ENCODE peak calls at places on chromosomes 1 and 21, in seven cellular contexts. One of them, this sample, is unnamed. For H3K9me3, the result is how much of the 10 kb centered on the place peaks cover.

GRCh38 chr1:228014235-228014930 is 7.6 kb downstream of the WNT3A start:
- DNase-seq in SK-N-SH: peak
- DNase-seq in GM12878: no peak
- DNase-seq in A549: no peak
- DNase-seq in HepG2: no peak
- DNase-seq in HCT116: no peak
- DNase-seq in K562: peak
- DNase-seq in this sample: no peak

GRCh38 chr1:116853680-116854191 is 56.0 kb upstream of the PTGFRN start:
- DNase-seq in SK-N-SH: peak
- DNase-seq in GM12878: no peak
- DNase-seq in A549: peak
- DNase-seq in HepG2: peak
- DNase-seq in HCT116: peak
- DNase-seq in K562: peak
- DNase-seq in this sample: peak

GRCh38 chr1:96721053-96721381 is 567 bp upstream of the PTBP2 start:
- DNase-seq in SK-N-SH: no peak
- DNase-seq in GM12878: no peak
- DNase-seq in A549: no peak
- DNase-seq in HepG2: no peak
- DNase-seq in HCT116: no peak
- DNase-seq in K562: no peak
- DNase-seq in this sample: peak

GRCh38 chr21:44291936-44292811 is 6.5 kb downstream of the AIRE start:
- DNase-seq in SK-N-SH: peak
- DNase-seq in GM12878: no peak
- DNase-seq in A549: no peak
- DNase-seq in HepG2: no peak
- DNase-seq in HCT116: no peak
- DNase-seq in K562: peak
- DNase-seq in this sample: no peak

GRCh38 chr1:3547055-3548005 is 64.0 kb downstream of the MEGF6 start:
- DNase-seq in SK-N-SH: no peak
- DNase-seq in GM12878: no peak
- DNase-seq in A549: no peak
- DNase-seq in HepG2: no peak
- DNase-seq in HCT116: no peak
- DNase-seq in K562: no peak
- DNase-seq in this sample: no peak

GRCh38 chr1:186404454-186405051 is 28.9 kb downstream of the ODR4 start:
- DNase-seq in SK-N-SH: peak
- DNase-seq in GM12878: no peak
- DNase-seq in A549: peak
- DNase-seq in HepG2: peak
- DNase-seq in HCT116: no peak
- DNase-seq in K562: peak
- DNase-seq in this sample: peak

GRCh38 chr1:10507111-10507879 is 32.5 kb downstream of the PEX14 start:
- DNase-seq in SK-N-SH: peak
- DNase-seq in GM12878: no peak
- DNase-seq in A549: peak
- DNase-seq in HepG2: peak
- DNase-seq in HCT116: peak
- DNase-seq in K562: peak
- DNase-seq in this sample: peak

GRCh38 chr1:67367370-67368345 is 60.0 kb downstream of the IL12RB2 start:
- DNase-seq in SK-N-SH: peak
- DNase-seq in GM12878: no peak
- DNase-seq in A549: peak
- DNase-seq in HepG2: peak
- DNase-seq in HCT116: no peak
- DNase-seq in K562: peak
- DNase-seq in this sample: no peak

GRCh38 chr21:17491716-17492414 is 21.0 kb upstream of the CXADR start:
- DNase-seq in SK-N-SH: no peak
- DNase-seq in GM12878: no peak
- DNase-seq in A549: peak
- DNase-seq in HepG2: no peak
- DNase-seq in HCT116: peak
- DNase-seq in K562: no peak
- DNase-seq in this sample: peak

DNA sequence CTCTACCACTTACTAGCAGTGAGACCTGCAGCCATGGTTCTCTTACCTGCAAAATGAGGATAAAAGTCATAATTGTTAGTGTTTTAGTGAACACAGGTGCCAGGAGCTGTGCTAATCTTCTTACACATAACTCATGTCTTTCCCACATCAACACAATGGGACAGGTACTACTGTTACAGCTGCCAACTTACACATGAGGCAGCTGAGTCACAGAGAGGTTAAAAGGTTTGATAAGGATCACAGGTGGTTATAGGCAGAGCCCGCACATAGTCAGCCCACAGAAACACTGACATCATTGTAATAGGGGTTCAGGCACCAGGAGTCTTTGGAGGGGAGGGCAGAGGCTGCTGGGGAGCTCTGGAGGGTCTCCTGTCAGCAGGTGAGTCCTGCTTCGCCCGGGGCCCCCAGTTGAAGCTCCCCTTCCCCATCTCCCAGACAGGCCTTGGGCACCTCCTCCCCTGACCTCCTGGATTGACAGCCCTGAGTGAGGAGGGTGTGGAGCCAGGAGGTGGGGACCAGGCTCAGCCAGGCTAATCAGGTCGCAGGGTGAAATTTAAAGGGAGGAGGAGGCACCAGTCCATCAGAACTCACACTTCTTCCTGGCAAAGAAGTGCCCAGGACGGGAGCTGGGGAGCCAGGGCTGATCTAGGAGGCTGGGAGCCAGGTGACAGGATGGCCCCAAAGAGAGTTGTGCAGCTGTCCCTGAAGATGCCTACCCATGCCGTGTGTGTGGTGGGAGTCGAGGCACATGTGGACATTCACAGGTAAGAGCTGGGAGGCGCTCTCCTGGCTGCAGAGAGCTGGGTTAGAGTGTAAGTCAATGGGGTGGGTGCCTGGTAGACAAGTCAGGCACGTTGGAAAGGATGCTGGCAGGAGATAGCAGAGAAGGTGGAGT is at the start of gene PADI1:
- DNase-seq in SK-N-SH: no peak
- DNase-seq in GM12878: no peak
- DNase-seq in A549: no peak
- DNase-seq in HepG2: no peak
- DNase-seq in HCT116: no peak
- DNase-seq in K562: no peak
- DNase-seq in this sample: no peak
- H3K4me3 ChIP-seq in SK-N-SH: no peak
- H3K4me3 ChIP-seq in GM12878: no peak
- H3K4me3 ChIP-seq in A549: no peak
- H3K4me3 ChIP-seq in HepG2: no peak
- H3K4me3 ChIP-seq in HCT116: no peak
- H3K4me3 ChIP-seq in K562: no peak
- H3K4me3 ChIP-seq in this sample: no peak

DNA sequence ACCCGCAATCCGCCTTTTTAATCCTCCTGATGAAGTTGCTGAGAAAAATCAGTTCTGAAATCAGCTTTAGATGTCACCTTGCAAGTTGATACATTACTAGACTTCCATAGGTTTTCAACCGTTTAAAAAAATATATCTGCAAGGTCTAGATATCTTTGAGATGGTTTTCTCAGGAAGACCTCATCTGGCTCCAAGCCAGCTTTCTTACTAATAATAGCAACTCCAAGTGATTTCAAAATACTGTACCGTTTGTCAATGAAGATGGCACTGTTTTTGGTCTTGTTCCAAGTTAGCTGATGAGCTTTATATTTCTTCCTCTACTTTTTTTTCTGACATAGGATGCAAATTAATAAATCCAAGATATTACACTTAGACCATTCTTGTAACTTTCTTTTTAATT is 40.3 kb downstream of the LRRC8C start:
- DNase-seq in SK-N-SH: no peak
- DNase-seq in GM12878: no peak
- DNase-seq in A549: peak
- DNase-seq in HepG2: no peak
- DNase-seq in HCT116: no peak
- DNase-seq in K562: no peak
- DNase-seq in this sample: no peak
- TF ChIP-seq REST in SK-N-SH: no peak
- TF ChIP-seq REST in GM12878: no peak
- TF ChIP-seq REST in A549: no peak
- TF ChIP-seq REST in HepG2: no peak
- TF ChIP-seq REST in HCT116: no peak
- TF ChIP-seq REST in K562: no peak
- TF ChIP-seq REST in this sample: no peak

DNA sequence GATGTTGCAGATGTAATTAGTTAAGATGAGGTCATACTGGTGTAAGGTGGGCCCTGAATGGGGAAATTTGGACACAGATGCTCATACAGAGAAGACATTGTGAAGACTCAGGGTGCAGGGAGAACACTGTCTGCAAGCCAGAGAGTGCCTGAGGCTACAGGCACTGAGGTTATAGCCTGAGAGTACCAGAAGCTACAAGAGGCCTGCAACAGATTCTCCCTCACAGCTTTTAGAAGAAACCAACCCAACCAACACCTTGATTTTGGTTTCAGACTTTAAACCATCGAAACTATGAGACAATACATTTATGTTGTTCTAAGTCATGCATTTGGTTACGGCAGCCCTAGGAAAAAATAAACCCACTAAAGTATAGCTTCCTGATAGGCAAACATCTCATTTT is 321.7 kb upstream of the USP25 start:
- DNase-seq in SK-N-SH: no peak
- DNase-seq in GM12878: no peak
- DNase-seq in A549: no peak
- DNase-seq in HepG2: no peak
- DNase-seq in HCT116: no peak
- DNase-seq in K562: no peak
- DNase-seq in this sample: no peak
- H3K9me3 ChIP-seq in SK-N-SH: under half
- H3K9me3 ChIP-seq in GM12878: under half
- H3K9me3 ChIP-seq in A549: under half
- H3K9me3 ChIP-seq in HepG2: under half
- H3K9me3 ChIP-seq in HCT116: under half
- H3K9me3 ChIP-seq in K562: under half
- H3K9me3 ChIP-seq in this sample: under half

GRCh38 chr1:236044346-236044745 is 20.5 kb downstream of the NID1 start:
- DNase-seq in SK-N-SH: no peak
- DNase-seq in GM12878: no peak
- DNase-seq in A549: no peak
- DNase-seq in HepG2: no peak
- DNase-seq in HCT116: no peak
- DNase-seq in K562: no peak
- DNase-seq in this sample: no peak

GRCh38 chr1:236041899-236042618 is 22.8 kb downstream of the NID1 start:
- DNase-seq in SK-N-SH: no peak
- DNase-seq in GM12878: no peak
- DNase-seq in A549: no peak
- DNase-seq in HepG2: no peak
- DNase-seq in HCT116: no peak
- DNase-seq in K562: no peak
- DNase-seq in this sample: no peak

GRCh38 chr1:236039736-236040670 is 24.9 kb downstream of the NID1 start:
- DNase-seq in SK-N-SH: no peak
- DNase-seq in GM12878: no peak
- DNase-seq in A549: no peak
- DNase-seq in HepG2: peak
- DNase-seq in HCT116: no peak
- DNase-seq in K562: no peak
- DNase-seq in this sample: no peak

GRCh38 chr1:236051107-236051885 is 13.6 kb downstream of the NID1 start:
- DNase-seq in SK-N-SH: no peak
- DNase-seq in GM12878: no peak
- DNase-seq in A549: no peak
- DNase-seq in HepG2: no peak
- DNase-seq in HCT116: no peak
- DNase-seq in K562: no peak
- DNase-seq in this sample: no peak

GRCh38 chr1:236045771-236046170 is 19.1 kb downstream of the NID1 start:
- DNase-seq in SK-N-SH: no peak
- DNase-seq in GM12878: no peak
- DNase-seq in A549: no peak
- DNase-seq in HepG2: no peak
- DNase-seq in HCT116: no peak
- DNase-seq in K562: no peak
- DNase-seq in this sample: no peak
- H3K4me3 ChIP-seq in SK-N-SH: no peak
- H3K4me3 ChIP-seq in GM12878: no peak
- H3K4me3 ChIP-seq in A549: no peak
- H3K4me3 ChIP-seq in HepG2: no peak
- H3K4me3 ChIP-seq in HCT116: no peak
- H3K4me3 ChIP-seq in K562: no peak
- H3K4me3 ChIP-seq in this sample: no peak

This sample was measured in Panc1.